ENCODE peak calls at places on chromosome X, in seven cellular contexts. G, Q, M, D, T, N and L are unnamed samples. For H3K36me3, the result is how much of the 10 kb centered on the place peaks cover.

GRCh38 chrX:109472939-109473713 is 8.8 kb downstream of the GUCY2F start:
- DNase-seq in G (no peak), Q (no peak), M (no peak), D (peak), T (no peak), N (no peak), L (peak)

GRCh38 chrX:22134681-22135080 is 102.6 kb downstream of the PHEX start:
- DNase-seq in G (no peak), Q (no peak), M (no peak), D (peak), T (no peak), N (no peak), L (no peak)

GRCh38 chrX:39773923-39774803 is 323.6 kb downstream of the BCOR start:
- DNase-seq in G (no peak), Q (no peak), M (peak), D (no peak), T (peak), N (no peak), L (no peak)

GRCh38 chrX:69996102-69996468 is 53.7 kb downstream of the AWAT2 start:
- DNase-seq in G (no peak), Q (no peak), M (no peak), D (no peak), T (no peak), N (no peak), L (no peak)

GRCh38 chrX:19630228-19630627 is 114.9 kb upstream of the MAP3K15 start:
- DNase-seq in G (no peak), Q (no peak), M (peak), D (no peak), T (no peak), N (no peak), L (no peak)

GRCh38 chrX:15204130-15204751 is 65.6 kb downstream of the ASB9 start:
- DNase-seq in G (no peak), Q (no peak), M (peak), D (no peak), T (no peak), N (no peak), L (no peak)

GRCh38 chrX:71989768-71990167 is 79.1 kb downstream of the NHSL2 start:
- DNase-seq in G (no peak), Q (no peak), M (no peak), D (no peak), T (no peak), N (peak), L (no peak)

GRCh38 chrX:40468033-40468979 is 112.5 kb upstream of the ATP6AP2 start:
- DNase-seq in G (peak), Q (no peak), M (peak), D (peak), T (no peak), N (peak), L (no peak)

GRCh38 chrX:129581904-129582303 is 41.8 kb downstream of the OCRL start:
- DNase-seq in G (no peak), Q (no peak), M (no peak), D (no peak), T (no peak), N (no peak), L (no peak)

GRCh38 chrX:110852180-110852579 is 56.6 kb upstream of the CHRDL1 start:
- DNase-seq in G (no peak), Q (no peak), M (no peak), D (peak), T (no peak), N (no peak), L (no peak)

GRCh38 chrX:150370589-150371312 is 7.6 kb downstream of the MAMLD1 start:
- DNase-seq in G (no peak), Q (no peak), M (no peak), D (no peak), T (no peak), N (no peak), L (no peak)

GRCh38 chrX:40145670-40146470 is 48.1 kb upstream of the BCOR start:
- DNase-seq in G (no peak), Q (no peak), M (no peak), D (no peak), T (no peak), N (no peak), L (no peak)

GRCh38 chrX:78199851-78200250 is 60.4 kb upstream of the TAF9B start:
- DNase-seq in G (no peak), Q (no peak), M (peak), D (no peak), T (no peak), N (no peak), L (no peak)

GRCh38 chrX:129403974-129404669 is 119.2 kb downstream of the SMARCA1 start:
- DNase-seq in G (no peak), Q (no peak), M (no peak), D (no peak), T (no peak), N (no peak), L (no peak)

GRCh38 chrX:39309721-39310152 is 508.5 kb downstream of the MID1IP1 start:
- DNase-seq in G (no peak), Q (no peak), M (no peak), D (peak), T (no peak), N (no peak), L (peak)

GRCh38 chrX:82813671-82814078 is 694.4 kb upstream of the POU3F4 start:
- DNase-seq in G (no peak), Q (no peak), M (no peak), D (no peak), T (no peak), N (no peak), L (no peak)

GRCh38 chrX:80216086-80216485 is 201.5 kb downstream of the TBX22 start:
- DNase-seq in G (no peak), Q (no peak), M (no peak), D (no peak), T (no peak), N (no peak), L (no peak)

GRCh38 chrX:153061732-153062131 is 5.5 kb downstream of the PNMA3 start:
- DNase-seq in G (no peak), Q (peak), M (no peak), D (no peak), T (no peak), N (no peak), L (no peak)

GRCh38 chrX:72270316-72270866 is 6.7 kb downstream of the RPS4X start:
- DNase-seq in G (no peak), Q (no peak), M (peak), D (no peak), T (no peak), N (no peak), L (no peak)

GRCh38 chrX:69361286-69361926 is 142.7 kb upstream of the NALF2 start:
- DNase-seq in G (no peak), Q (no peak), M (no peak), D (peak), T (no peak), N (no peak), L (no peak)

DNA sequence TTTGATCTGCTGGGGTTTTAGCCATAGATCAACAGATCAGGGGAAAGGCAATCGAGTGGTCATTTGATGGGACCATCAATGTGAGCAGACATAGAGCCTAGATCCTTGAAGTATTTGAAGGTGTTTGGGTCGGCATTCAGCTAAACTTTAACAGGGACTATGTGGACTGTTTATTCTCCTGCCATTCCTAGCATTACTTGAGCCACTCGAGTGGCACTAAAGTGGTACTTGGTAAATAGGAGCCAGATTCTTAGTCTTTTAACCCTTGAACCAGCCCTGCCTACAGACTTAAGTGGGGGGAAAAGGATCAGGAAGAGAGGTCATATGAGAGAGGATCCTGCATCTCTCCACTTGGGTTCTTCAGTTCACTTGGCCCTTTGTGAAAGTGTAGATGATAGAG is 3.8 kb downstream of the MSN start:
- DNase-seq in G (no peak), Q (no peak), M (no peak), D (no peak), T (no peak), N (no peak), L (no peak)
- H3K36me3 ChIP-seq in G (under half), Q (under half), M (under half), D (under half), T (under half), N (under half), L (under half)

GRCh38 chrX:139202742-139203410 is 327.7 kb upstream of the F9 start:
- DNase-seq in G (no peak), Q (no peak), M (no peak), D (no peak), T (no peak), N (no peak), L (no peak)
- H3K4me3 ChIP-seq in G (peak), Q (no peak), M (no peak), D (no peak), T (peak), N (peak), L (no peak)

GRCh38 chrX:1387141-1387776 is 4.7 kb downstream of the SLC25A6 start:
- DNase-seq in G (no peak), Q (no peak), M (no peak), D (no peak), T (peak), N (peak), L (no peak)
- H3K36me3 ChIP-seq in G (half or more), Q (under half), M (under half), D (half or more), T (half or more), N (half or more), L (under half)

GRCh38 chrX:134373736-134374135 is 86.2 kb upstream of the HPRT1 start:
- DNase-seq in G (no peak), Q (no peak), M (no peak), D (no peak), T (no peak), N (no peak), L (peak)

GRCh38 chrX:134377537-134377936 is 82.4 kb upstream of the HPRT1 start:
- DNase-seq in G (no peak), Q (no peak), M (peak), D (peak), T (no peak), N (no peak), L (no peak)

GRCh38 chrX:134374294-134374693 is 85.7 kb upstream of the HPRT1 start:
- DNase-seq in G (no peak), Q (no peak), M (no peak), D (no peak), T (no peak), N (no peak), L (no peak)

GRCh38 chrX:134374910-134375309 is 85.1 kb upstream of the HPRT1 start:
- DNase-seq in G (no peak), Q (no peak), M (no peak), D (no peak), T (no peak), N (no peak), L (no peak)

DNA sequence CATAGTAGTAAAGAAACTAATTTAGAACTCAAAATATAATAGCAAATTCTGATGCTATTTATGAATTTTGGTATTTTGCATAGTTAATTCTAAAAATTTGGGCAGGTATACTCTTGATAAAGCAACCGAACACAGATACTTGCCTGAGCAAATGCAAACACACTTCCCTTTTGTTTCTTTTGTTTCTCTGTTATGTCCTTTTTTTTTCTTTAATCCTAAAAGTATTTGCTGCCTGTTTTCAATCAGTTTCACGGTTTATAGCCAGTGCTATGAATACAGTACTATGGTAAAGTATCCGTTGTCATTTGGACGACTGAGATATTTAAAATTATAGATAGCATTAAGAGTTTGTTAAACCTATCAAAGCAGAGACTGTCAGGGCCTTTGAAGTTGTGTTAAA is 84.3 kb upstream of the HPRT1 start:
- DNase-seq in G (no peak), Q (no peak), M (no peak), D (no peak), T (no peak), N (no peak), L (no peak)
- H3K4me3 ChIP-seq in G (no peak), Q (no peak), M (no peak), D (peak), T (no peak), N (no peak), L (no peak)

DNA sequence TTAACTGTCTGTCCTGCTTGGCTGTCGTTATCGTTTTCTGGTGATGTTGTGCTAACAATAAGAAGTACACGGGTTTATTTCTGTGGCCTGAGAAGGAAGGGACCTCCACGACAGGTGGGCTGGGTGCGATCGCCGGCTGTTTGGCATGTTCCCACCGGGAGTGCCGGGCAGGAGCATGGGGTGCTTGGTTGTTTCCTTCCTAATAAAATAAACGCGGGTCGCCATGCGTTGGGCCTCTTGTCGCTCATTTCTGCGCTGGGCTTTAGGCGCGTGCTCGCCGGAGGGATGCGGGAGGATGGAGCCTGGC is 711 bp upstream of the GDI1 start:
- DNase-seq in G (no peak), Q (no peak), M (no peak), D (no peak), T (no peak), N (no peak), L (no peak)
- H3K36me3 ChIP-seq in G (half or more), Q (under half), M (under half), D (under half), T (half or more), N (under half), L (under half)

GRCh38 chrX:140709421-140709846 is at the start of gene LINC00632:
- DNase-seq in G (no peak), Q (no peak), M (no peak), D (peak), T (no peak), N (no peak), L (no peak)

GRCh38 chrX:140712413-140713173 is 3.0 kb downstream of the LINC00632 start:
- DNase-seq in G (peak), Q (no peak), M (no peak), D (peak), T (no peak), N (peak), L (peak)

GRCh38 chrX:140715787-140716186 is 6.2 kb downstream of the LINC00632 start:
- DNase-seq in G (no peak), Q (no peak), M (no peak), D (no peak), T (no peak), N (no peak), L (no peak)

GRCh38 chrX:140710710-140711109 is 1.2 kb downstream of the LINC00632 start:
- DNase-seq in G (no peak), Q (no peak), M (no peak), D (peak), T (no peak), N (no peak), L (no peak)

GRCh38 chrX:140713174-140713539 is 3.6 kb downstream of the LINC00632 start:
- DNase-seq in G (no peak), Q (no peak), M (no peak), D (no peak), T (no peak), N (no peak), L (no peak)
- H3K4me3 ChIP-seq in G (peak), Q (no peak), M (no peak), D (peak), T (no peak), N (peak), L (no peak)